ENCODE peak calls at places on chromosomes 3 and 15, in nine cellular contexts. S is DND-41; T is activated naive CD8-positive, alpha-beta T cell treated with anti-CD3 and anti-CD28 coated beads, Interleukin-2, amount 50 U/mL, for 16 hours; Y is COLO829; E is NCI-H460; Q is Kasumi-1; P is stimulated activated naive CD8-positive, alpha-beta T cell treated with anti-CD3 and anti-CD28 coated beads, Interleukin-15, amount 100 ng/mL, for 72 hours; W is epithelial cell of prostate; L is T-helper 9 cell. X is an unnamed sample.

GRCh38 chr3:132285620-132285945 is 31.6 kb upstream of the ACP3 start:
- DNase-seq in S (no peak), T (no peak), Y (no peak), E (no peak), Q (no peak), P (no peak), W (no peak), L (no peak), X (no peak)

GRCh38 chr15:35827156-35827555 is 281.2 kb upstream of the DPH6 start:
- DNase-seq in S (no peak), T (no peak), Y (peak; percentile 17), E (no peak), Q (no peak), P (no peak), W (no peak), L (no peak), X (no peak)

GRCh38 chr3:62500556-62501294 is 127.4 kb upstream of the FEZF2 start:
- DNase-seq in S (no peak), T (no peak), Y (no peak), E (no peak), Q (no peak), P (no peak), W (no peak), L (no peak), X (no peak)

GRCh38 chr3:178485756-178486155 is 50.5 kb upstream of the KCNMB2 start:
- DNase-seq in S (no peak), T (no peak), Y (no peak), E (no peak), Q (no peak), P (no peak), W (no peak), L (no peak), X (no peak)

GRCh38 chr3:166304509-166305063 is 467.4 kb upstream of the BCHE start:
- DNase-seq in S (no peak), T (no peak), Y (no peak), E (no peak), Q (no peak), P (no peak), W (no peak), L (no peak), X (no peak)

GRCh38 chr15:27341780-27342343 is 370.9 kb downstream of the GABRG3 start:
- DNase-seq in S (no peak), T (no peak), Y (no peak), E (no peak), Q (no peak), P (no peak), W (no peak), L (no peak), X (no peak)

GRCh38 chr3:66501483-66502266 is 853 bp upstream of the LRIG1 start:
- DNase-seq in S (no peak), T (no peak), Y (no peak), E (no peak), Q (no peak), P (no peak), W (no peak), L (no peak), X (no peak)

GRCh38 chr3:111695584-111696213 is 100.6 kb upstream of the ZBED2 start:
- DNase-seq in S (no peak), T (no peak), Y (peak; percentile 50), E (no peak), Q (no peak), P (peak; percentile 35), W (peak; percentile 16), L (no peak), X (no peak)

GRCh38 chr3:195774917-195775316 is 36.8 kb downstream of the MUC4 start:
- DNase-seq in S (peak; percentile 53), T (no peak), Y (peak; percentile 35), E (peak; percentile 6), Q (peak; percentile 44), P (no peak), W (no peak), L (no peak), X (no peak)

GRCh38 chr3:133843634-133844033 is 38.0 kb downstream of the SRPRB start:
- DNase-seq in S (no peak), T (no peak), Y (no peak), E (no peak), Q (no peak), P (no peak), W (no peak), L (no peak), X (no peak)

GRCh38 chr3:105322570-105323273 is 44.0 kb upstream of the ALCAM start:
- DNase-seq in S (no peak), T (no peak), Y (no peak), E (no peak), Q (no peak), P (no peak), W (no peak), L (no peak), X (no peak)

GRCh38 chr3:143507735-143508580 is 340.3 kb downstream of the SLC9A9 start:
- DNase-seq in S (no peak), T (no peak), Y (no peak), E (no peak), Q (no peak), P (no peak), W (peak; percentile 22), L (no peak), X (no peak)

GRCh38 chr3:72265661-72266370 is 480.9 kb upstream of the PROK2 start:
- DNase-seq in S (no peak), T (no peak), Y (no peak), E (no peak), Q (no peak), P (no peak), W (no peak), L (no peak), X (no peak)

GRCh38 chr3:50164056-50164455 is 8.9 kb downstream of the SEMA3F start:
- DNase-seq in S (no peak), T (no peak), Y (no peak), E (no peak), Q (no peak), P (no peak), W (peak; percentile 73), L (no peak), X (no peak)

GRCh38 chr15:73244333-73244732 is 124.4 kb downstream of the HCN4 start:
- DNase-seq in S (peak; percentile 5), T (no peak), Y (no peak), E (peak; percentile 17), Q (no peak), P (no peak), W (no peak), L (no peak), X (no peak)

GRCh38 chr3:182795383-182795782 is 2.1 kb downstream of the ATP11B start:
- DNase-seq in S (peak; percentile 65), T (no peak), Y (peak; percentile 38), E (no peak), Q (peak; percentile 76), P (peak; percentile 41), W (peak; percentile 48), L (peak; percentile 5), X (peak; percentile 3)

GRCh38 chr3:178623666-178624255 is 87.5 kb downstream of the KCNMB2 start:
- DNase-seq in S (no peak), T (no peak), Y (peak; percentile 13), E (peak; percentile 58), Q (no peak), P (no peak), W (peak; percentile 27), L (no peak), X (peak; percentile 37)

GRCh38 chr3:86743233-86743632 is 247.7 kb downstream of the VGLL3 start:
- DNase-seq in S (no peak), T (no peak), Y (no peak), E (no peak), Q (no peak), P (no peak), W (no peak), L (no peak), X (no peak)

GRCh38 chr15:66647358-66647757 is 54.7 kb upstream of the SMAD6 start:
- DNase-seq in S (no peak), T (no peak), Y (no peak), E (no peak), Q (no peak), P (no peak), W (no peak), L (no peak), X (no peak)

GRCh38 chr15:90912770-90913075 is 9.6 kb downstream of the MAN2A2 start:
- DNase-seq in S (no peak), T (no peak), Y (no peak), E (no peak), Q (no peak), P (no peak), W (no peak), L (no peak), X (no peak)

GRCh38 chr15:90642464-90643300 is 74.5 kb upstream of the BLM start:
- DNase-seq in S (peak; percentile 23), T (no peak), Y (no peak), E (no peak), Q (peak; percentile 51), P (no peak), W (no peak), L (no peak), X (no peak)

GRCh38 chr15:29103825-29104565 is 165.6 kb downstream of the NSMCE3 start:
- DNase-seq in S (no peak), T (peak; percentile 14), Y (no peak), E (peak; percentile 44), Q (peak; percentile 61), P (peak; percentile 55), W (no peak), L (peak; percentile 34), X (no peak)

GRCh38 chr3:58752168-58752567 is 85.6 kb upstream of the FAM3D start:
- DNase-seq in S (no peak), T (no peak), Y (no peak), E (no peak), Q (no peak), P (no peak), W (no peak), L (no peak), X (no peak)

GRCh38 chr15:87863152-87863551 is 393.4 kb downstream of the NTRK3 start:
- DNase-seq in S (peak; percentile 5), T (no peak), Y (no peak), E (no peak), Q (no peak), P (no peak), W (no peak), L (no peak), X (no peak)

GRCh38 chr3:18302517-18302916 is 122.6 kb downstream of the SATB1 start:
- DNase-seq in S (no peak), T (no peak), Y (no peak), E (no peak), Q (no peak), P (no peak), W (peak; percentile 10), L (no peak), X (no peak)

GRCh38 chr3:24351779-24352469 is 142.7 kb downstream of the THRB start:
- DNase-seq in S (no peak), T (no peak), Y (no peak), E (no peak), Q (no peak), P (no peak), W (no peak), L (no peak), X (no peak)

GRCh38 chr3:42035816-42036482 is 55.2 kb upstream of the TRAK1 start:
- DNase-seq in S (no peak), T (no peak), Y (no peak), E (no peak), Q (no peak), P (no peak), W (no peak), L (no peak), X (no peak)

GRCh38 chr3:13529196-13529975 is 19.5 kb upstream of the FBLN2 start:
- DNase-seq in S (no peak), T (no peak), Y (no peak), E (no peak), Q (no peak), P (no peak), W (no peak), L (no peak), X (no peak)

GRCh38 chr15:42404461-42405235 is 45.3 kb downstream of the CAPN3 start:
- DNase-seq in S (no peak), T (no peak), Y (peak; percentile 78), E (no peak), Q (no peak), P (no peak), W (no peak), L (no peak), X (no peak)

GRCh38 chr3:49916686-49917085 is 12.9 kb downstream of the MON1A start:
- DNase-seq in S (no peak), T (no peak), Y (no peak), E (no peak), Q (no peak), P (no peak), W (no peak), L (no peak), X (no peak)

GRCh38 chr3:69748503-69748902 is 9.2 kb downstream of the MITF start:
- DNase-seq in S (no peak), T (no peak), Y (no peak), E (no peak), Q (no peak), P (no peak), W (no peak), L (no peak), X (no peak)

X was measured in SHP77 treated with DMSO at 0.1 percent for 48 hours.